ENCODE peak calls at places on chromosomes 2 and 18, in seven cellular contexts. I is WTC11; N is activated CD8-positive, alpha-beta T cell treated with anti-CD3 and anti-CD28 coated beads for 36 hours; A is GM12891; E is PC-9; B is CD8-positive, alpha-beta T cell; X is activated naive CD8-positive, alpha-beta T cell treated with anti-CD3 and anti-CD28 coated beads, Interleukin-2, amount 10 ng/mL, durations not matched to agents 7 days and 5 days. W is an unnamed sample.

GRCh38 chr18:49544362-49544761 is 17.5 kb upstream of the LIPG start:
- DNase-seq in E (no peak), A (no peak), X (no peak), N (no peak), I (no peak), B (no peak), W (no peak)

GRCh38 chr18:58562146-58562998 is 66.5 kb downstream of the ALPK2 start:
- DNase-seq in N (no peak), A (no peak), B (no peak), I (no peak), E (no peak), X (no peak), W (no peak)

GRCh38 chr2:64622443-64623231 is 31.1 kb downstream of the SERTAD2 start:
- DNase-seq in A (no peak), I (peak), X (peak), B (no peak), N (no peak), E (no peak), W (no peak)

GRCh38 chr2:134461511-134461910 is 207.6 kb downstream of the MGAT5 start:
- DNase-seq in A (no peak), N (no peak), B (no peak), X (no peak), E (no peak), I (no peak), W (no peak)

GRCh38 chr2:130391058-130391871 is 35.4 kb downstream of the PTPN18 start:
- DNase-seq in A (peak), E (peak), N (peak), X (peak), B (peak), I (peak), W (peak)

GRCh38 chr18:48814490-48815181 is 136.1 kb downstream of the SMAD7 start:
- DNase-seq in B (no peak), N (peak), E (no peak), X (peak), A (no peak), I (no peak), W (no peak)

GRCh38 chr2:219059375-219059724 is 1.4 kb downstream of the IHH start:
- DNase-seq in B (no peak), E (no peak), X (no peak), N (no peak), A (no peak), I (no peak), W (peak)

GRCh38 chr2:601806-602455 is 75.3 kb downstream of the TMEM18 start:
- DNase-seq in X (no peak), N (no peak), B (no peak), A (no peak), I (no peak), E (no peak), W (no peak)

GRCh38 chr2:174247474-174248186 is 702 bp downstream of the OLA1 start:
- DNase-seq in I (no peak), B (no peak), N (no peak), X (no peak), E (no peak), A (peak), W (peak)

GRCh38 chr2:164328310-164328709 is 293.0 kb downstream of the GRB14 start:
- DNase-seq in E (no peak), A (no peak), N (no peak), I (no peak), B (no peak), X (no peak), W (no peak)

GRCh38 chr2:10407432-10407831 is 40.7 kb downstream of the ODC1 start:
- DNase-seq in B (no peak), A (no peak), N (no peak), I (no peak), X (no peak), E (no peak), W (no peak)

GRCh38 chr2:101644842-101645383 is 52.6 kb upstream of the MAP4K4 start:
- DNase-seq in B (no peak), X (no peak), A (no peak), I (no peak), N (no peak), E (no peak), W (no peak)

GRCh38 chr2:106886916-106887758 is 1.2 kb upstream of the ST6GAL2 start:
- DNase-seq in B (no peak), I (peak), X (peak), E (no peak), N (no peak), A (peak), W (peak)

GRCh38 chr2:236273126-236273525 is 8.9 kb upstream of the ASB18 start:
- DNase-seq in E (no peak), A (no peak), I (no peak), B (no peak), X (no peak), N (no peak), W (no peak)

GRCh38 chr2:232464534-232464865 is 8.5 kb downstream of the ALPI start:
- DNase-seq in A (no peak), X (no peak), E (no peak), I (no peak), B (no peak), N (no peak), W (no peak)

GRCh38 chr2:226891780-226892590 is 56.1 kb downstream of the RHBDD1 start:
- DNase-seq in B (no peak), E (no peak), X (no peak), A (no peak), I (no peak), N (no peak), W (no peak)

GRCh38 chr2:128311755-128312341 is 6.8 kb downstream of the HS6ST1 start:
- DNase-seq in A (no peak), B (peak), N (no peak), E (no peak), I (no peak), X (peak), W (no peak)

GRCh38 chr18:56112013-56112749 is 524.2 kb upstream of the TCF4 start:
- DNase-seq in N (peak), X (no peak), B (no peak), A (peak), E (no peak), I (no peak), W (no peak)

GRCh38 chr18:43893001-43893637 is 615.8 kb upstream of the SYT4 start:
- DNase-seq in I (no peak), A (no peak), E (no peak), N (no peak), X (no peak), B (no peak), W (no peak)

GRCh38 chr2:120066708-120067547 is 54.1 kb downstream of the EPB41L5 start:
- DNase-seq in B (no peak), E (no peak), A (no peak), X (no peak), I (no peak), N (no peak), W (no peak)

GRCh38 chr2:60359569-60359968 is 193.9 kb downstream of the BCL11A start:
- DNase-seq in I (no peak), B (no peak), A (no peak), X (no peak), E (no peak), N (no peak), W (no peak)

GRCh38 chr2:221034973-221035372 is 537.1 kb downstream of the EPHA4 start:
- DNase-seq in E (no peak), B (no peak), X (no peak), N (no peak), I (no peak), A (no peak), W (no peak)

GRCh38 chr2:219041252-219041651 is at the start of gene CFAP65:
- DNase-seq in E (no peak), X (no peak), A (no peak), B (no peak), I (peak), N (peak), W (no peak)

GRCh38 chr18:51739044-51739666 is 541.7 kb upstream of the MEX3C start:
- DNase-seq in B (no peak), A (no peak), X (no peak), N (no peak), I (no peak), E (no peak), W (peak)

GRCh38 chr2:188369365-188369764 is 77.7 kb downstream of the GULP1 start:
- DNase-seq in N (peak), E (no peak), B (no peak), X (no peak), A (peak), I (peak), W (peak)

GRCh38 chr2:180449171-180449570 is 442.1 kb upstream of the CWC22 start:
- DNase-seq in A (no peak), B (no peak), E (no peak), I (no peak), N (no peak), X (no peak), W (no peak)

GRCh38 chr2:216648105-216648504 is 14.9 kb downstream of the IGFBP2 start:
- DNase-seq in I (no peak), B (no peak), E (no peak), X (no peak), N (no peak), A (no peak), W (no peak)

W was measured in GM13976.